ENCODE peak calls at places on chromosomes 3 and 15, in eight cellular contexts. P is Caki2; M is endothelial cell of umbilical vein; B is activated T-cell treated with anti-CD3 and anti-CD28 coated beads for 1 hour; G is amniotic stem cell; I is activated CD8-positive, alpha-beta memory T cell treated with anti-CD3 and anti-CD28 coated beads for 1 hour; J is COR-L47; H is ureter. R is an unnamed sample.

GRCh38 chr3:134392336-134392983 is 18.2 kb upstream of the AMOTL2 start:
- DNase-seq in M (peak; percentile 15), H (no peak), I (no peak), J (no peak), G (no peak), B (no peak), P (no peak), R (no peak)

GRCh38 chr3:69364354-69364753 is 21.5 kb downstream of the FRMD4B start:
- DNase-seq in P (no peak), I (no peak), H (no peak), B (no peak), M (no peak), G (peak; percentile 63), J (no peak), R (no peak)

GRCh38 chr15:68658151-68658550 is 79.4 kb downstream of the CORO2B start:
- DNase-seq in M (no peak), J (no peak), H (no peak), G (no peak), B (no peak), P (no peak), I (no peak), R (peak; percentile 17)

GRCh38 chr15:29685156-29686078 is 136.9 kb downstream of the TJP1 start:
- DNase-seq in M (peak; percentile 37), B (no peak), J (no peak), I (no peak), P (no peak), H (no peak), G (no peak), R (no peak)

GRCh38 chr15:78361956-78362506 is 21.9 kb downstream of the CRABP1 start:
- DNase-seq in J (no peak), I (no peak), M (no peak), G (no peak), P (no peak), B (no peak), H (no peak), R (no peak)

GRCh38 chr3:99410789-99411311 is 227.5 kb upstream of the COL8A1 start:
- DNase-seq in M (peak; percentile 93), J (no peak), P (no peak), H (no peak), G (peak; percentile 61), B (no peak), I (no peak), R (no peak)

GRCh38 chr3:142595581-142595950 is 627 bp upstream of the PLS1 start:
- DNase-seq in B (no peak), P (peak; percentile 87), H (no peak), J (no peak), G (peak; percentile 62), M (peak; percentile 63), I (no peak), R (no peak)

GRCh38 chr15:34264070-34264469 is 39.3 kb downstream of the EMC4 start:
- DNase-seq in M (no peak), G (no peak), J (no peak), H (no peak), I (no peak), B (no peak), P (no peak), R (no peak)

GRCh38 chr3:131361464-131362421 is 19.8 kb upstream of the NUDT16 start:
- DNase-seq in I (no peak), H (peak; percentile 93), P (peak; percentile 96), B (no peak), G (no peak), M (peak; percentile 16), J (no peak), R (no peak)

GRCh38 chr3:117600666-117601065 is 891.1 kb downstream of the TUSC7 start:
- DNase-seq in J (no peak), M (no peak), B (no peak), P (no peak), G (no peak), I (no peak), H (no peak), R (no peak)

GRCh38 chr3:66827726-66828125 is 170.4 kb upstream of the KBTBD8 start:
- DNase-seq in G (no peak), B (no peak), P (no peak), I (no peak), H (no peak), J (no peak), M (no peak), R (no peak)

GRCh38 chr3:171718493-171719205 is 91.6 kb downstream of the PLD1 start:
- DNase-seq in G (no peak), P (no peak), B (no peak), M (no peak), J (no peak), I (no peak), H (no peak), R (no peak)

GRCh38 chr3:78754066-78754743 is 1013.6 kb downstream of the ROBO1 start:
- DNase-seq in H (no peak), P (no peak), I (no peak), G (peak; percentile 10), J (no peak), M (peak; percentile 36), B (no peak), R (no peak)

GRCh38 chr3:20104167-20104661 is 64.0 kb downstream of the KAT2B start:
- DNase-seq in P (no peak), B (no peak), J (no peak), G (no peak), I (no peak), M (no peak), H (no peak), R (peak; percentile 18)